ENCODE peak calls at places on chromosomes 11 and 22, in four cellular contexts. S is K562, Y is HCT116, U is HepG2. R is an unnamed sample. For H3K4me1, the result is how much of the 10 kb centered on the place peaks cover.

GRCh38 chr11:81989093-81989492 is 744.6 kb downstream of the FAM181B start:
- DNase-seq in S (no peak), Y (no peak), U (no peak), R (peak)

GRCh38 chr22:50523806-50524663 is 1.4 kb downstream of the SCO2 start:
- DNase-seq in S (no peak), Y (no peak), U (no peak), R (no peak)

GRCh38 chr22:38347944-38348750 is 30.9 kb upstream of the CSNK1E start:
- DNase-seq in S (no peak), Y (no peak), U (no peak), R (no peak)

GRCh38 chr22:44340271-44341239 is 27.8 kb upstream of the SHISAL1 start:
- DNase-seq in S (no peak), Y (no peak), U (no peak), R (no peak)

GRCh38 chr11:46293616-46294015 is 16.2 kb downstream of the CREB3L1 start:
- DNase-seq in S (peak), Y (no peak), U (no peak), R (no peak)

GRCh38 chr22:42797021-42797420 is 60.1 kb downstream of the ARFGAP3 start:
- DNase-seq in S (no peak), Y (no peak), U (no peak), R (no peak)

GRCh38 chr22:46842606-46843005 is 80.2 kb downstream of the TBC1D22A start:
- DNase-seq in S (no peak), Y (no peak), U (no peak), R (no peak)

GRCh38 chr11:87926250-87926970 is 248.8 kb downstream of the RAB38 start:
- DNase-seq in S (no peak), Y (peak), U (no peak), R (peak)

GRCh38 chr22:17131686-17132085 is 10.5 kb upstream of the TMEM121B start:
- DNase-seq in S (no peak), Y (no peak), U (no peak), R (no peak)

GRCh38 chr11:129709801-129710398 is 105.7 kb upstream of the TMEM45B start:
- DNase-seq in S (no peak), Y (no peak), U (no peak), R (no peak)

GRCh38 chr22:42065408-42066132 is 5.0 kb downstream of the NAGA start:
- DNase-seq in S (no peak), Y (no peak), U (no peak), R (no peak)

GRCh38 chr11:124285610-124286344 is 28.0 kb downstream of the OR8D1 start:
- DNase-seq in S (no peak), Y (no peak), U (no peak), R (no peak)

GRCh38 chr22:46077669-46078099 is 72.6 kb upstream of the PPARA start:
- DNase-seq in S (no peak), Y (no peak), U (no peak), R (no peak)

DNA sequence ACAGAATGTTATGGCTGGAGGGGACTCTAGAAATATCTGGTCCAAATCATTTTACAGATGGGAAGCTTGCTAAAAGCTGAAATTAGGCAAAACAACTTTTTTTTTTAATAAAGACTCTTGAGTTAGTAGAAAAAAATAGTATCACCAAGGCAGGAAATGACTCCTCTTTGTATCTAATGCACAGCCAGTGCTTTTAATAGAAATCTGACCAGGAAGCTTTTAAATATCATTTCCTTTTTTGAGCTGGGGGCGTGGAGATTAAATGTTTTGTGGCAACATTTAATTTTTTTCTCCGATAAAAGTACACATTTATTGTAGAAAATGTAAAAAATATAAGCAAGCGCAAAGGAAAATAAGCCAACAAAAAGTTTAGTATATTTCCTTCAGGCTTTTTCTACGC is 22.5 kb downstream of the TRAF6 start:
- DNase-seq in S (no peak), Y (no peak), U (no peak), R (no peak)
- H3K4me1 ChIP-seq in S (under half), Y (under half), U (under half), R (under half)

GRCh38 chr11:73239111-73239521 is 21.0 kb downstream of the P2RY2 start:
- DNase-seq in S (no peak), Y (no peak), U (no peak), R (no peak)

GRCh38 chr11:73237471-73238290 is 19.6 kb downstream of the P2RY2 start:
- DNase-seq in S (no peak), Y (no peak), U (peak), R (no peak)

GRCh38 chr11:73235236-73235786 is 17.2 kb downstream of the P2RY2 start:
- DNase-seq in S (no peak), Y (no peak), U (no peak), R (no peak)

GRCh38 chr11:73236205-73236765 is 18.2 kb downstream of the P2RY2 start:
- DNase-seq in S (no peak), Y (no peak), U (no peak), R (no peak)

DNA sequence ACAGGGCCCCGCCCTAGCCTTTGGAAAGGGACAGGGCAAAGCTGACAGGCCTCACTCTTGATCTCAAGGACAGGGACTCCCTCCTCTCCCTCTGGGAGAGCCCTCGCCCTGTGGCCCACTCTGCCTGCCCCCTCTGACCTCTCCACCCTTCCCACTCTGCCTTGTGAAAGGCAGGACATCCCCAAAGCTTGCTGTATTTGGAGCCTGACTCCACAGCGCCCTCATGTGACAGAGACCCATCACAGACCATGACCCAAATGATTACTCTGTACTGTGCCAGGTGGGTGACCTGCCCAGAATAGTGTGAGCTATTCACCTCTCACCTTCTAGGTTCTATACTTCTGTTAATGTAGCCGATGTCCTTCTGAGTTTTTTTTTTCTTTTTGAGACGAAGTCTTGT is 18.8 kb downstream of the P2RY2 start:
- DNase-seq in S (peak), Y (peak), U (peak), R (peak)
- TF ChIP-seq TCF7L2 in S (no peak), Y (no peak), U (no peak), R (no peak)

GRCh38 chr11:2844996-2845395 is 40.6 kb downstream of the CDKN1C start:
- DNase-seq in S (no peak), Y (no peak), U (no peak), R (no peak)
- H3K4me1 ChIP-seq in S (under half), Y (under half), U (under half), R (under half)

DNA sequence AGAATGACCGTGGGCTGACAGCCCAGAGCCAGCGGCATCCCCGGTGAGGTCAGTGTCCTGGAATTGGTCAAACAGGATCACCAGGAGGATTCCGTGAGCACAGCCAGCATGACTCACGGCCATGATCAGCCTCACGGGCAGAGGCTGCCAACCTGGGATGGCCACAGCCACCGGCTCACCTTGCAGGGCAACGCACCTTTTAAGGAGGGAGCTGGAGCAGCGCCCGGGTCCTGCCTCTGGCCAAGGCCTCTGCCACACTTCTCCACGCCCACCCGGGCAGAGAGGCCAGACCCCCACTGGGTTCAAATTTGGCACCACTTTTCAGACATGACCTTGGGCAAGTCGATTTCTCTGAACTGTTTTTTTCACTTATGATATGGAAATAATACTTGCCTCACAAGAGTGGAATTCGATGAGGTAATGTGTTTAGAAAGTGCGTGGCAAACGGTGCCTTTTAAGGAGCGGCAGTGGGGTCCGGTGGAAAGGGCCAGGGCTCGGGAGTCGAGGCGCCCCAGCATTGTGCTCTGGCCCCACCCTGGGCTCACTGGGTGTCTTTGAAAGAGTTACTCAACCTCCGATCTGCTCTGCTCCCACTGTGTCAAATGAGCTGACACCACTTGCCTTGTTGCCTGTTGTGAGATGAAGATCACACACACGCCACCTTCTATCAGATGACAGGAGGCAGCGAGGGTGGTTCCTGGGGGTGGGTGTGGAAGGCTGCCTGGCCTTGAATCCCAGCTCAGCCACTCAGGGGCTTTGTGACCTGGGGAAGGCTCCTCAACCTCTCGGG is 16.0 kb downstream of the TXN2 start:
- DNase-seq in S (no peak), Y (peak), U (peak), R (peak)
- TF ChIP-seq TCF7L2 in S (no peak), Y (peak), U (no peak), R (no peak)

GRCh38 chr11:34351687-34352469 is 5.9 kb downstream of the ABTB2 start:
- DNase-seq in S (no peak), Y (no peak), U (no peak), R (no peak)
- H3K4me1 ChIP-seq in S (under half), Y (under half), U (half or more), R (half or more)

GRCh38 chr11:28738549-28738948 is 630.4 kb downstream of the METTL15 start:
- DNase-seq in S (no peak), Y (no peak), U (no peak), R (no peak)
- TF ChIP-seq TCF7L2 in S (no peak), Y (peak), U (no peak), R (no peak)

GRCh38 chr11:132471491-132471890 is 1060.8 kb downstream of the OPCML start:
- DNase-seq in S (no peak), Y (no peak), U (no peak), R (no peak)

GRCh38 chr11:132464939-132465338 is 1067.4 kb downstream of the OPCML start:
- DNase-seq in S (no peak), Y (no peak), U (no peak), R (no peak)

GRCh38 chr11:132463941-132464340 is 1068.4 kb downstream of the OPCML start:
- DNase-seq in S (no peak), Y (no peak), U (no peak), R (no peak)

GRCh38 chr11:132472411-132473205 is 1059.7 kb downstream of the OPCML start:
- DNase-seq in S (no peak), Y (no peak), U (no peak), R (no peak)

DNA sequence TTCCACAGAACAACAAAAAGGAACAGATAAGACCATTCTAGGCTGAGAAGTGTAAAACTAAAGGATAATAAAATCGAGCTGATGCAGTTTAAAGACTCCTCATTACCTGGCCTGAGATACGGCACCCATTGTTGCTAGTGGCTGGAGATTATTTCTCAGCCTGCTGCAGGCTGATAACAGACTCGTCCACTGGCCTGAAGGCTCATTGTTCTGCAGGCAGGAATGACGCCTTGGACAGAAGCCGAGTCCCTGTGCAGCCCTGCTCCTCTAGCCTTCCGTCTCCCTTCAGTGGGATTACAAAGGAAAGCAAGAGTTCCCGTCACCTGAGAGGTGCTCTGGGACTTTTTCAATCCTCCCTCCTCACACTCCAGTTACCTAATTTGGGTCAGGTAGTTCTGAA is 1065.3 kb downstream of the OPCML start:
- DNase-seq in S (no peak), Y (no peak), U (no peak), R (no peak)
- H3K4me1 ChIP-seq in S (under half), Y (under half), U (under half), R (under half)

GRCh38 chr11:698493-699115 is 3.0 kb downstream of the TMEM80 start:
- DNase-seq in S (no peak), Y (no peak), U (no peak), R (no peak)
- TF ChIP-seq TCF7L2 in S (no peak), Y (no peak), U (no peak), R (peak)